ENCODE peak calls at places on chromosomes 1 and 21, in five cellular contexts. I is cerebellar nuclear complex, Q is cardiac muscle cell, V is IMR-90, S is fibroblast of the conjunctiva. O is an unnamed sample.

GRCh38 chr1:61042679-61043009 is 39.7 kb upstream of the NFIA start:
- DNase-seq in I (no peak), Q (no peak), V (no peak), S (no peak), O (no peak)

GRCh38 chr1:6041432-6042062 is 4.1 kb upstream of the KCNAB2 start:
- DNase-seq in I (no peak), Q (peak; percentile 20), V (no peak), S (no peak), O (no peak)

GRCh38 chr1:161779393-161779792 is 13.3 kb downstream of the ATF6 start:
- DNase-seq in I (no peak), Q (no peak), V (no peak), S (no peak), O (no peak)

GRCh38 chr1:91884459-91885290 is 1.3 kb downstream of the TGFBR3 start:
- DNase-seq in I (no peak), Q (peak; percentile 29), V (peak; percentile 24), S (no peak), O (peak; percentile 61)

GRCh38 chr1:226799634-226800281 is 60.7 kb upstream of the ITPKB start:
- DNase-seq in I (no peak), Q (no peak), V (no peak), S (no peak), O (no peak)

GRCh38 chr1:226674892-226675719 is 64.0 kb downstream of the ITPKB start:
- DNase-seq in I (no peak), Q (peak; percentile 41), V (no peak), S (no peak), O (no peak)

GRCh38 chr1:64757213-64757612 is 12.3 kb downstream of the RAVER2 start:
- DNase-seq in I (no peak), Q (peak; percentile 48), V (no peak), S (no peak), O (no peak)

GRCh38 chr1:83860506-83861221 is 138.3 kb downstream of the TTLL7 start:
- DNase-seq in I (no peak), Q (peak; percentile 64), V (no peak), S (peak; percentile 16), O (peak; percentile 94)

GRCh38 chr1:29698033-29698432 is 461.7 kb downstream of the PTPRU start:
- DNase-seq in I (no peak), Q (peak; percentile 82), V (peak; percentile 59), S (no peak), O (peak; percentile 49)

GRCh38 chr1:114345930-114346479 is 165.0 kb downstream of the TRIM33 start:
- DNase-seq in I (no peak), Q (peak; percentile 46), V (no peak), S (no peak), O (peak; percentile 61)

GRCh38 chr1:41523071-41523470 is 38.6 kb upstream of the EDN2 start:
- DNase-seq in I (no peak), Q (no peak), V (no peak), S (no peak), O (no peak)

GRCh38 chr1:221726331-221726692 is 15.6 kb downstream of the DUSP10 start:
- DNase-seq in I (no peak), Q (no peak), V (no peak), S (no peak), O (no peak)

GRCh38 chr21:41878831-41879189 is 334 bp downstream of the PRDM15 start:
- DNase-seq in I (no peak), Q (peak; percentile 89), V (peak; percentile 81), S (peak; percentile 32), O (peak; percentile 81)

GRCh38 chr1:149995927-149996326 is 14.6 kb downstream of the OTUD7B start:
- DNase-seq in I (no peak), Q (no peak), V (peak; percentile 71), S (no peak), O (no peak)

GRCh38 chr1:201409440-201409839 is 10.3 kb upstream of the LAD1 start:
- DNase-seq in I (no peak), Q (peak; percentile 37), V (peak; percentile 36), S (no peak), O (no peak)